ENCODE peak calls at places on chromosomes 4 and X, in six cellular contexts. U is CD4-positive, alpha-beta T cell; T is prostate gland; D is fibroblast of lung; J is dorsolateral prefrontal cortex; W is H9. O is an unnamed sample.

GRCh38 chrX:100864967-100865366 is 9.2 kb downstream of the NOX1 start:
- DNase-seq in U (no peak), T (no peak), D (peak), J (peak), W (no peak), O (no peak)

GRCh38 chrX:22652596-22652995 is 347.2 kb upstream of the DDX53 start:
- DNase-seq in U (no peak), T (no peak), D (peak), J (peak), W (peak), O (no peak)

GRCh38 chr4:52617467-52618017 is 41.6 kb downstream of the USP46 start:
- DNase-seq in U (no peak), T (no peak), D (no peak), J (no peak), W (no peak), O (no peak)

GRCh38 chr4:99720206-99720605 is 62.6 kb upstream of the C4orf54 start:
- DNase-seq in U (no peak), T (no peak), D (no peak), J (no peak), W (no peak), O (no peak)

GRCh38 chrX:23228950-23229448 is 105.7 kb upstream of the PTCHD1 start:
- DNase-seq in U (no peak), T (no peak), D (no peak), J (no peak), W (no peak), O (peak)

GRCh38 chr4:57190651-57191481 is 80.7 kb upstream of the IGFBP7 start:
- DNase-seq in U (no peak), T (no peak), D (peak), J (no peak), W (peak), O (peak)

GRCh38 chrX:114611018-114611619 is 27.2 kb downstream of the HTR2C start:
- DNase-seq in U (no peak), T (peak), D (peak), J (peak), W (no peak), O (peak)

GRCh38 chr4:2817701-2818350 is 24.9 kb downstream of the SH3BP2 start:
- DNase-seq in U (peak), T (no peak), D (no peak), J (no peak), W (peak), O (no peak)

GRCh38 chr4:140866492-140867005 is 110.4 kb upstream of the TBC1D9 start:
- DNase-seq in U (no peak), T (no peak), D (peak), J (no peak), W (no peak), O (no peak)

GRCh38 chr4:39357002-39357401 is 9.2 kb downstream of the RFC1 start:
- DNase-seq in U (no peak), T (no peak), D (no peak), J (no peak), W (no peak), O (no peak)

GRCh38 chr4:6920174-6920573 is 10.5 kb downstream of the TBC1D14 start:
- DNase-seq in U (no peak), T (no peak), D (no peak), J (no peak), W (no peak), O (no peak)

GRCh38 chrX:130523460-130524394 is 121.9 kb downstream of the RBMX2 start:
- DNase-seq in U (no peak), T (peak), D (peak), J (peak), W (peak), O (no peak)

GRCh38 chr4:184857446-184858121 is 31.8 kb upstream of the ACSL1 start:
- DNase-seq in U (no peak), T (no peak), D (no peak), J (no peak), W (no peak), O (no peak)

GRCh38 chrX:100477468-100477867 is 67.4 kb upstream of the PCDH19 start:
- DNase-seq in U (no peak), T (no peak), D (no peak), J (no peak), W (no peak), O (no peak)

GRCh38 chr4:1983053-1983845 is 25.5 kb downstream of the NELFA start:
- DNase-seq in U (no peak), T (no peak), D (no peak), J (no peak), W (no peak), O (no peak)

GRCh38 chrX:45710081-45710801 is 509.6 kb upstream of the DIPK2B start:
- DNase-seq in U (no peak), T (no peak), D (peak), J (no peak), W (no peak), O (no peak)

GRCh38 chr4:77120888-77121508 is 36.0 kb upstream of the CCNG2 start:
- DNase-seq in U (no peak), T (no peak), D (no peak), J (no peak), W (peak), O (no peak)
- TF ChIP-seq CTCF in U (no peak), T (no peak), D (no peak), J (peak), W (peak), O (no peak)

GRCh38 chr4:75710246-75710645 is 14.1 kb upstream of the USO1 start:
- DNase-seq in U (no peak), T (no peak), D (peak), J (no peak), W (no peak), O (no peak)

GRCh38 chr4:75702919-75703411 is 21.4 kb upstream of the USO1 start:
- DNase-seq in U (no peak), T (no peak), D (no peak), J (no peak), W (peak), O (no peak)

GRCh38 chr4:75705198-75705712 is 19.1 kb upstream of the USO1 start:
- DNase-seq in U (no peak), T (no peak), D (no peak), J (no peak), W (peak), O (no peak)

GRCh38 chr4:75708218-75708691 is 16.1 kb upstream of the USO1 start:
- DNase-seq in U (peak), T (no peak), D (no peak), J (no peak), W (no peak), O (peak)
- TF ChIP-seq CTCF in U (peak), T (no peak), D (peak), J (no peak), W (peak), O (no peak)

DNA sequence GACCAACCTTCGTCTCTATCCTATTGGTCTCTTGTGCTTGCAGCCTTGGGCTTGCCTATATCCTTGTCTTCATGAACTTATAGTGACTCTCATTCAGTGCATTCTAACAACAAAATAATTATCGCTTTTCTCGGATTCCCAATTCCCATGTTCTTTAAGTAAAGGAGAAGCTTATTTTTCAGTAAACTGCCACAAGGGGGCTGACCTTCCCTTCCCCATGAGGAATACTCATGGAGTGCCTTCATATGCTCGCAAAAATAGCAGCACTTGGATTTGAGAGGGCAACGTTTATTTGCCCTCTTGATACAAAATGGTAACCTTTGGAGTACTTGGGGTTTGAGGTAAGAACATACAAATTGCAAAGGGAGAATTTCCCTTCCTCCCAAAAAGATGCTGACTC is 183.2 kb upstream of the TENT5D start:
- DNase-seq in U (no peak), T (no peak), D (no peak), J (no peak), W (no peak), O (no peak)
- TF ChIP-seq CTCF in U (no peak), T (no peak), D (no peak), J (no peak), W (peak), O (no peak)

DNA sequence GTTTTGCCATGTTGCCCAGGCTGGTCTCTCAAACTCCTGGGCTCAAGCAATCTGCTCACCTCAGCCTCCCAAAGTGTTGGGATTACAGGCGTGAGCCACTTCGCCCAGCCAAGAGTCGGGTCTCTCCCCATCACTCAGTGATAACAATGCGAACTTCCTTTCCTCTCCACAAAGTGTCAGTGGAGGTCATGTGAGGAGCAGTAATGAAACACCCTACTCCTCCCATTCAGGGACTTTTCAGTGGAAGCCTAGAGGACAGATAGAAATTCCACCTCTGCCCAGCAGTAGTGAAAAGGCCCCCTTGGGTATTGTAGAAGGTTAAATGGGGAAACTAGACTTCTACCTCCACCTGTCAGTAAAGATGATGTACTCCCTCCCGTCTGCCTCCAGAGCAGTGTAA is 141.9 kb upstream of the STK26 start:
- DNase-seq in U (no peak), T (no peak), D (no peak), J (no peak), W (no peak), O (no peak)
- TF ChIP-seq CTCF in U (no peak), T (no peak), D (no peak), J (no peak), W (no peak), O (no peak)

DNA sequence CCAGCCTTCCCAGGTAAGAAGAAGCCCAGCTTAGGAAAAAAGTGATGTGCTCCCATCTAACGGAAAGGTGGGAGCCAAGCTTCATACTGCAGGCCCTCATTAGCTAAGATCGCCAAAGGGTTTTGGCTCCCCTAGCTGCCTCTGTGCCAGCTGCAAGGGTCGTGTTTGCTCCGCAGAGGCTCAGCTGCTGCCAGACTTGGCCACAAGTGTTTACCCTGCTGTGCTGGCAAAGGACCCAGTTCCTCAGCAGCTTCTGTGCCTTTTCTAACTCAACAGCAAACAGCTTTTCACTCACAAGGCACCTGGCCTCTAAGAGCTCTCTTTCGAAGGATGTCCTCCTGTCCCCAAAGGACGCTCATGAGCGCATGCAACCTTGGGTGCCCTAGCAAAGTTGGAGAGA is 12.2 kb upstream of the VMA21 start:
- DNase-seq in U (no peak), T (peak), D (no peak), J (no peak), W (no peak), O (no peak)
- TF ChIP-seq CTCF in U (no peak), T (no peak), D (no peak), J (no peak), W (no peak), O (no peak)

DNA sequence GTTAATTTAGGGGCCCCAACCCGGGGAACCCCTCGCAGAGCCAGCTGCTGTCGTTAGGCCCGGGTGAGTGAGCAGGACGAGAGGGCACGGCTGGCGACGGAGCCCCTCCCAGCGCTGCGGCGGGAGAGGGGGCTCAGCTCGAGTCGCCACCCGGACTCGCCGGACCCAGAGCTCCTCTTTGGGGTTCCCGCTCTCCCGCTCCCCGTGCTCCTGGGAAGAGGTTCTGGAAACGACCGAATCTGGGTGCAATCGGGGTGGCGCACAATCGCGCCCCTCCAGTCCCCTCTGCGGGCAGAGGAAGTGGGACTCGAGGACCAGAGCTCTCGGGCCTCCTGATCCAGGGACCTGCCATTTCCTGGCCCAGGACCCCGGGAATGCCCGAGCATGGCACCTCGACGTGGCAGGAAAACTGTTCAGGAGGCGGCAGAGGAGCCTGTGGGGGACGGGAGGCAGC is 37.3 kb upstream of the ARAF start:
- DNase-seq in U (no peak), T (no peak), D (no peak), J (no peak), W (no peak), O (peak)
- TF ChIP-seq CTCF in U (peak), T (no peak), D (no peak), J (no peak), W (no peak), O (peak)

GRCh38 chr4:113882668-113883067 is 96.8 kb downstream of the ARSJ start:
- DNase-seq in U (no peak), T (no peak), D (peak), J (no peak), W (no peak), O (no peak)

GRCh38 chr4:113874480-113874879 is 105.0 kb downstream of the ARSJ start:
- DNase-seq in U (no peak), T (no peak), D (no peak), J (no peak), W (no peak), O (no peak)

GRCh38 chr4:113881256-113881655 is 98.2 kb downstream of the ARSJ start:
- DNase-seq in U (no peak), T (no peak), D (peak), J (no peak), W (no peak), O (no peak)

GRCh38 chr4:113880240-113881028 is 99.0 kb downstream of the ARSJ start:
- DNase-seq in U (no peak), T (no peak), D (no peak), J (no peak), W (no peak), O (no peak)

DNA sequence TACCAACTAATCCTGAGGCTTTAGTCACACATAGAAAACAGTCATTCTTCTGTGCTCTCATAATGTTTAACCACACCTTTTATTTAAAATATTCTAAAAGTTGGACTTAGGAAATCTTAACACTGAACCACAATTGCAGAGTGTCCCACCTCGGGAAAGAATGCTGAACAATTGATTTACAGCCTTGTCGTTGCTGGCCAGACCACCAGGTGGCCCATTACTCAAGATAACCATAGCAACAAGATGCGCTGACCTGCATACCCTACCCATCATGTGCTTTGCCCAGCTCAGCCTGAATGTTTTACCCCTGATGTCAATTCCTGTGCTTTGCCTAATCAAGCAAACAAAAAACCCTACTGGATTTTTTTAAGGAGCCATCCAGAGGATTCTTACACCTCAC is 100.7 kb downstream of the ARSJ start:
- DNase-seq in U (no peak), T (no peak), D (peak), J (no peak), W (peak), O (peak)
- TF ChIP-seq CTCF in U (no peak), T (no peak), D (peak), J (no peak), W (peak), O (peak)

GRCh38 chr4:142874684-142875083 is 28.6 kb upstream of the INPP4B start:
- DNase-seq in U (no peak), T (no peak), D (no peak), J (no peak), W (no peak), O (no peak)
- TF ChIP-seq CTCF in U (no peak), T (no peak), D (no peak), J (no peak), W (no peak), O (no peak)

GRCh38 chr4:135718019-135718418 is 1516.4 kb upstream of the PABPC4L start:
- DNase-seq in U (no peak), T (no peak), D (peak), J (no peak), W (no peak), O (no peak)
- TF ChIP-seq CTCF in U (no peak), T (no peak), D (no peak), J (peak), W (peak), O (no peak)